ENCODE peak calls at places on chromosomes 6 and 20, in eight cellular contexts. One of them, this sample, is unnamed. For H3K4me1, the result is how much of the 10 kb centered on the place peaks cover.

GRCh38 chr6:129638055-129639019 is 71.6 kb downstream of the ARHGAP18 start:
- DNase-seq in suprapubic skin: no peak
- DNase-seq in transverse colon: no peak
- DNase-seq in adrenal gland: peak
- DNase-seq in IMR-90: peak
- DNase-seq in heart left ventricle: no peak
- DNase-seq in ovary: peak
- DNase-seq in stomach: no peak
- DNase-seq in this sample: no peak

GRCh38 chr20:22339091-22339881 is 245.1 kb downstream of the FOXA2 start:
- DNase-seq in heart left ventricle: no peak
- DNase-seq in transverse colon: peak
- DNase-seq in stomach: no peak
- DNase-seq in suprapubic skin: no peak
- DNase-seq in ovary: no peak
- DNase-seq in adrenal gland: peak
- DNase-seq in IMR-90: peak
- DNase-seq in this sample: no peak

GRCh38 chr20:18513208-18513607 is 5.5 kb downstream of the SEC23B start:
- DNase-seq in suprapubic skin: no peak
- DNase-seq in heart left ventricle: no peak
- DNase-seq in adrenal gland: no peak
- DNase-seq in ovary: no peak
- DNase-seq in stomach: no peak
- DNase-seq in transverse colon: no peak
- DNase-seq in IMR-90: no peak
- DNase-seq in this sample: no peak

GRCh38 chr6:125913864-125914351 is 42.7 kb upstream of the HINT3 start:
- DNase-seq in adrenal gland: peak
- DNase-seq in heart left ventricle: no peak
- DNase-seq in stomach: no peak
- DNase-seq in suprapubic skin: no peak
- DNase-seq in IMR-90: peak
- DNase-seq in ovary: no peak
- DNase-seq in transverse colon: peak
- DNase-seq in this sample: no peak

GRCh38 chr6:38302081-38302480 is 337.6 kb downstream of the BTBD9 start:
- DNase-seq in stomach: no peak
- DNase-seq in suprapubic skin: no peak
- DNase-seq in transverse colon: no peak
- DNase-seq in ovary: no peak
- DNase-seq in heart left ventricle: no peak
- DNase-seq in IMR-90: peak
- DNase-seq in adrenal gland: no peak
- DNase-seq in this sample: no peak

GRCh38 chr6:90859056-90859455 is 272.2 kb upstream of the MAP3K7 start:
- DNase-seq in stomach: no peak
- DNase-seq in suprapubic skin: no peak
- DNase-seq in IMR-90: no peak
- DNase-seq in transverse colon: no peak
- DNase-seq in ovary: no peak
- DNase-seq in adrenal gland: no peak
- DNase-seq in heart left ventricle: no peak
- DNase-seq in this sample: no peak

GRCh38 chr20:53447271-53447670 is 146.4 kb downstream of the ZNF217 start:
- DNase-seq in stomach: no peak
- DNase-seq in heart left ventricle: no peak
- DNase-seq in IMR-90: no peak
- DNase-seq in ovary: no peak
- DNase-seq in suprapubic skin: no peak
- DNase-seq in adrenal gland: no peak
- DNase-seq in transverse colon: no peak
- DNase-seq in this sample: no peak

GRCh38 chr6:39004801-39005200 is 43.8 kb upstream of the GLP1R start:
- DNase-seq in adrenal gland: no peak
- DNase-seq in ovary: no peak
- DNase-seq in heart left ventricle: no peak
- DNase-seq in transverse colon: no peak
- DNase-seq in suprapubic skin: no peak
- DNase-seq in stomach: no peak
- DNase-seq in IMR-90: no peak
- DNase-seq in this sample: no peak

GRCh38 chr6:25882066-25882496 is 8.0 kb upstream of the SLC17A3 start:
- DNase-seq in ovary: no peak
- DNase-seq in IMR-90: no peak
- DNase-seq in suprapubic skin: no peak
- DNase-seq in stomach: peak
- DNase-seq in adrenal gland: peak
- DNase-seq in transverse colon: peak
- DNase-seq in heart left ventricle: peak
- DNase-seq in this sample: no peak

GRCh38 chr6:108565893-108566292 is 5.2 kb downstream of the FOXO3 start:
- DNase-seq in ovary: peak
- DNase-seq in heart left ventricle: peak
- DNase-seq in suprapubic skin: peak
- DNase-seq in IMR-90: peak
- DNase-seq in adrenal gland: peak
- DNase-seq in transverse colon: peak
- DNase-seq in stomach: no peak
- DNase-seq in this sample: no peak

GRCh38 chr6:82040405-82041221 is 206.9 kb downstream of the IBTK start:
- DNase-seq in adrenal gland: peak
- DNase-seq in transverse colon: no peak
- DNase-seq in heart left ventricle: no peak
- DNase-seq in stomach: no peak
- DNase-seq in IMR-90: peak
- DNase-seq in suprapubic skin: no peak
- DNase-seq in ovary: peak
- DNase-seq in this sample: no peak

GRCh38 chr20:63021356-63022321 is 14.9 kb upstream of the BHLHE23 start:
- DNase-seq in adrenal gland: no peak
- DNase-seq in suprapubic skin: no peak
- DNase-seq in heart left ventricle: no peak
- DNase-seq in transverse colon: no peak
- DNase-seq in ovary: no peak
- DNase-seq in IMR-90: no peak
- DNase-seq in stomach: no peak
- DNase-seq in this sample: no peak

GRCh38 chr6:106626485-106626884 is 2.8 kb downstream of the RTN4IP1 start:
- DNase-seq in ovary: no peak
- DNase-seq in suprapubic skin: no peak
- DNase-seq in IMR-90: no peak
- DNase-seq in adrenal gland: no peak
- DNase-seq in transverse colon: no peak
- DNase-seq in stomach: no peak
- DNase-seq in heart left ventricle: no peak
- DNase-seq in this sample: no peak

GRCh38 chr6:49790340-49790739 is 3.3 kb upstream of the PGK2 start:
- DNase-seq in heart left ventricle: no peak
- DNase-seq in adrenal gland: no peak
- DNase-seq in suprapubic skin: no peak
- DNase-seq in transverse colon: no peak
- DNase-seq in stomach: no peak
- DNase-seq in IMR-90: no peak
- DNase-seq in ovary: no peak
- DNase-seq in this sample: no peak

GRCh38 chr6:14542670-14543366 is 425.2 kb downstream of the CD83 start:
- DNase-seq in suprapubic skin: no peak
- DNase-seq in transverse colon: no peak
- DNase-seq in IMR-90: peak
- DNase-seq in adrenal gland: no peak
- DNase-seq in stomach: no peak
- DNase-seq in ovary: no peak
- DNase-seq in heart left ventricle: no peak
- DNase-seq in this sample: no peak

GRCh38 chr6:82273295-82273694 is 25.8 kb upstream of the IBTK start:
- DNase-seq in adrenal gland: no peak
- DNase-seq in suprapubic skin: no peak
- DNase-seq in transverse colon: no peak
- DNase-seq in ovary: no peak
- DNase-seq in heart left ventricle: no peak
- DNase-seq in IMR-90: no peak
- DNase-seq in stomach: no peak
- DNase-seq in this sample: no peak

DNA sequence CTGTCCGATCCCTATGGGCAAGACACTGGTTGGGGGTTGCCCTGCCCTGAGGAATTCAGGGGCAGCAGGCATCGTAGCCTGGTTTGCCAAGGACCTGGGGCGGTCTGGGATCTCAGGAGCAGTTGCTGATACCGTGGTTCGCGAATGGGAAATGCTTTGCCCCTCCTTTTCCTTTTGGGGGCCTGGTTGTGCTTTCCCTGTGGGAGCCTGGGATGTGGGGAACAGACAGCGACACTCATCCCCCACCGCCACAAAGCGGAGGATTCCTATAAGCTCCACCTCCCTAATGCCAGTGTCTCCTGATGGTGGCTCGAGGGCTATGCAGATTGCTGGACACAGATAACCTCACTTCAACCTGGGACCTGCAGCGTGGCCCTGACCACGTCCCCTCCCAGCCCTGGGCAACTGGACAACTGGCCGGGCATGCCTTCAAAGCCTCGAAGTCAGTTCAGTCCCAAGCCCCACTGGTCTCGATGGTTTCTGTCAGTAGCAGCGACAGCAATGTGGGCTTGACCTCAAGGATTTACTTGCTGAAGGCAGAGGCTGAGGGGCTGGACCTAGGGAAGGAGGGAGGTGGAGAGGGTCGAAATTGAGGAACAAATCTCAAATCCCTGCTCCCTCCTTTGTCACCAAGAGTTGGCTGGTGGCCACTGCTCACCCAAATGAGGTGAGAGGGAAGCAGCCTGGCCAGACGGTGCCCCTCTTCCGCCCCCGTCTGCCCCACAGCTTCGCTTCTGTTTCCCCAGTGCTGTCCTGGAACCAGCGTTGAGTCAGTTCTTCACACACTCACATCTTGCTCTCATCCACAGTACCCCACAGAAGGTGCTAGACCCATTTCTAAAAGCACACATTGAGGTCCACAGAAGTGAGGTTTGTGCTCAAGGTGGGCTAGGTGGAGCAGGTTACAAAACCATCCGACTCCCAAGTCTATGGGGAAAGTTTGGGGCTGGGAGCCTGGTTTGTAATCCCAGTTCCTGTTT is 3.5 kb downstream of the CEBPB start:
- DNase-seq in adrenal gland: peak
- DNase-seq in transverse colon: no peak
- DNase-seq in suprapubic skin: no peak
- DNase-seq in IMR-90: peak
- DNase-seq in heart left ventricle: no peak
- DNase-seq in stomach: no peak
- DNase-seq in ovary: peak
- DNase-seq in this sample: no peak
- TF ChIP-seq POLR2A in adrenal gland: no peak
- TF ChIP-seq POLR2A in transverse colon: no peak
- TF ChIP-seq POLR2A in suprapubic skin: no peak
- TF ChIP-seq POLR2A in IMR-90: peak
- TF ChIP-seq POLR2A in heart left ventricle: peak
- TF ChIP-seq POLR2A in stomach: no peak
- TF ChIP-seq POLR2A in ovary: peak
- TF ChIP-seq POLR2A in this sample: no peak

GRCh38 chr6:6700871-6701270 is 112.4 kb downstream of the LY86 start:
- DNase-seq in heart left ventricle: no peak
- DNase-seq in adrenal gland: no peak
- DNase-seq in IMR-90: no peak
- DNase-seq in ovary: no peak
- DNase-seq in stomach: no peak
- DNase-seq in suprapubic skin: no peak
- DNase-seq in transverse colon: no peak
- DNase-seq in this sample: no peak

GRCh38 chr6:6705061-6705425 is 116.5 kb downstream of the LY86 start:
- DNase-seq in IMR-90: no peak
- DNase-seq in transverse colon: no peak
- DNase-seq in heart left ventricle: no peak
- DNase-seq in stomach: no peak
- DNase-seq in suprapubic skin: no peak
- DNase-seq in ovary: no peak
- DNase-seq in adrenal gland: no peak
- DNase-seq in this sample: no peak

GRCh38 chr6:6701864-6702263 is 113.3 kb downstream of the LY86 start:
- DNase-seq in stomach: no peak
- DNase-seq in IMR-90: no peak
- DNase-seq in heart left ventricle: no peak
- DNase-seq in ovary: no peak
- DNase-seq in suprapubic skin: no peak
- DNase-seq in adrenal gland: no peak
- DNase-seq in transverse colon: peak
- DNase-seq in this sample: no peak

GRCh38 chr6:6704423-6705060 is 116.0 kb downstream of the LY86 start:
- DNase-seq in transverse colon: no peak
- DNase-seq in heart left ventricle: no peak
- DNase-seq in suprapubic skin: no peak
- DNase-seq in ovary: no peak
- DNase-seq in adrenal gland: no peak
- DNase-seq in stomach: no peak
- DNase-seq in IMR-90: no peak
- DNase-seq in this sample: no peak

GRCh38 chr6:6703720-6704422 is 115.4 kb downstream of the LY86 start:
- DNase-seq in transverse colon: peak
- DNase-seq in IMR-90: no peak
- DNase-seq in heart left ventricle: no peak
- DNase-seq in adrenal gland: no peak
- DNase-seq in stomach: peak
- DNase-seq in ovary: no peak
- DNase-seq in suprapubic skin: no peak
- DNase-seq in this sample: no peak
- H3K4me1 ChIP-seq in transverse colon: half or more
- H3K4me1 ChIP-seq in IMR-90: under half
- H3K4me1 ChIP-seq in heart left ventricle: under half
- H3K4me1 ChIP-seq in adrenal gland: under half
- H3K4me1 ChIP-seq in stomach: under half
- H3K4me1 ChIP-seq in ovary: under half
- H3K4me1 ChIP-seq in suprapubic skin: under half
- H3K4me1 ChIP-seq in this sample: under half

DNA sequence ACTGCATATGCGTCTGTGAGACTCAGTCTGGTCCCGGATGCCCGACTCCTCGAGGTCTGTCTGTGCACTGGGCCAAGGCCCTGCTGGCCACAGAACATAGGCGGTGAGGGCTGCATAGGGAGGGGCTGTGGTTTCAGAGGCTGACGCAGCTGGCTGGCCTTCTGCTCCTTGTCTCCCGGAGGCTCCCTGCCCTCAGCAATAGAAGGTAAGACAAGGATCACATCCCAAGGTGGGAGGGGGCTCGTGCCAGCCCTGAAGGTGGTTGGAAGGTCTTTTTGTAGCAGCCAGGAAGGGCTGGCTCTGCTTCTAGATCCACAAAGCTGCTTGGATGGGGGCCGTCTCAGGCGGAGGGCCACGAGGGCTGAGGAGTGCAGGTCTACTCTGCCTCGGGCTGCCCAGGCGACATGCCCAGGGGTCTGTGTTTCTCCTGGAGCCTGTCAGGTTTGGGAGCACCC is 239.8 kb upstream of the SULF2 start:
- DNase-seq in adrenal gland: peak
- DNase-seq in heart left ventricle: peak
- DNase-seq in IMR-90: peak
- DNase-seq in stomach: no peak
- DNase-seq in ovary: peak
- DNase-seq in transverse colon: no peak
- DNase-seq in suprapubic skin: peak
- DNase-seq in this sample: no peak
- TF ChIP-seq POLR2A in adrenal gland: no peak
- TF ChIP-seq POLR2A in heart left ventricle: no peak
- TF ChIP-seq POLR2A in IMR-90: no peak
- TF ChIP-seq POLR2A in stomach: no peak
- TF ChIP-seq POLR2A in ovary: peak
- TF ChIP-seq POLR2A in transverse colon: no peak
- TF ChIP-seq POLR2A in suprapubic skin: no peak
- TF ChIP-seq POLR2A in this sample: no peak

GRCh38 chr20:50632701-50633100 is 58.6 kb downstream of the RIPOR3 start:
- DNase-seq in ovary: no peak
- DNase-seq in transverse colon: no peak
- DNase-seq in suprapubic skin: no peak
- DNase-seq in adrenal gland: no peak
- DNase-seq in IMR-90: no peak
- DNase-seq in heart left ventricle: no peak
- DNase-seq in stomach: no peak
- DNase-seq in this sample: no peak
- H3K4me1 ChIP-seq in ovary: under half
- H3K4me1 ChIP-seq in transverse colon: under half
- H3K4me1 ChIP-seq in suprapubic skin: under half
- H3K4me1 ChIP-seq in adrenal gland: under half
- H3K4me1 ChIP-seq in IMR-90: under half
- H3K4me1 ChIP-seq in heart left ventricle: under half
- H3K4me1 ChIP-seq in stomach: under half
- H3K4me1 ChIP-seq in this sample: under half

This sample was measured in vagina.